ENCODE peak calls at places on chromosomes 11 and 22, in eight cellular contexts. R, Q, O, L, I, P, S and B are unnamed samples.

GRCh38 chr11:44731685-44732411 is 5.1 kb downstream of the TSPAN18 start:
- DNase-seq in R (no peak), Q (no peak), O (no peak), L (no peak), I (no peak), P (no peak), S (no peak), B (no peak)

GRCh38 chr11:62689421-62690183 is at the start of gene LRRN4CL:
- DNase-seq in R (no peak), Q (no peak), O (no peak), L (no peak), I (peak), P (peak), S (peak), B (peak)

GRCh38 chr11:94305146-94305545 is 766 bp downstream of the IZUMO1R start:
- DNase-seq in R (no peak), Q (no peak), O (no peak), L (no peak), I (peak), P (no peak), S (no peak), B (no peak)

GRCh38 chr11:68135161-68135560 is 14.0 kb upstream of the CHKA start:
- DNase-seq in R (no peak), Q (no peak), O (no peak), L (no peak), I (no peak), P (no peak), S (peak), B (no peak)

GRCh38 chr11:59822989-59823566 is 12.5 kb upstream of the MRPL16 start:
- DNase-seq in R (no peak), Q (peak), O (peak), L (peak), I (peak), P (peak), S (no peak), B (peak)

GRCh38 chr11:101686514-101686913 is 102.7 kb upstream of the TRPC6 start:
- DNase-seq in R (no peak), Q (no peak), O (no peak), L (no peak), I (peak), P (no peak), S (no peak), B (no peak)

GRCh38 chr11:72239849-72240460 is 4.0 kb downstream of the PHOX2A start:
- DNase-seq in R (peak), Q (no peak), O (no peak), L (no peak), I (no peak), P (peak), S (peak), B (peak)

GRCh38 chr22:36256474-36256873 is 3.5 kb downstream of the APOL1 start:
- DNase-seq in R (no peak), Q (no peak), O (no peak), L (no peak), I (no peak), P (no peak), S (no peak), B (no peak)

GRCh38 chr11:72067676-72068075 is 12.7 kb downstream of the NUMA1 start:
- DNase-seq in R (no peak), Q (no peak), O (no peak), L (no peak), I (no peak), P (no peak), S (no peak), B (no peak)

GRCh38 chr22:28116261-28116673 is 197.2 kb upstream of the PITPNB start:
- DNase-seq in R (no peak), Q (no peak), O (no peak), L (no peak), I (peak), P (no peak), S (peak), B (peak)

GRCh38 chr11:122665882-122666281 is 10.4 kb downstream of the UBASH3B start:
- DNase-seq in R (no peak), Q (no peak), O (no peak), L (no peak), I (no peak), P (no peak), S (no peak), B (no peak)

GRCh38 chr11:133343951-133344350 is 188.3 kb downstream of the OPCML start:
- DNase-seq in R (no peak), Q (no peak), O (no peak), L (no peak), I (no peak), P (no peak), S (no peak), B (no peak)